ENCODE peak calls at places on chromosome 13, in five cellular contexts. One of them, this sample, is unnamed.

GRCh38 chr13:48236528-48237353 is 3.7 kb downstream of the ITM2B start:
- DNase-seq in IMR-90: no peak
- DNase-seq in AG04450: no peak
- DNase-seq in Calu3: no peak
- DNase-seq in AG10803: peak
- DNase-seq in this sample: no peak

GRCh38 chr13:43196171-43196611 is 172.8 kb downstream of the DNAJC15 start:
- DNase-seq in Calu3: no peak
- DNase-seq in AG10803: peak
- DNase-seq in IMR-90: peak
- DNase-seq in AG04450: no peak
- DNase-seq in this sample: no peak

GRCh38 chr13:114108141-114108761 is 24.2 kb downstream of the RASA3 start:
- DNase-seq in Calu3: no peak
- DNase-seq in IMR-90: no peak
- DNase-seq in AG10803: no peak
- DNase-seq in AG04450: no peak
- DNase-seq in this sample: no peak

GRCh38 chr13:91297503-91297902 is 50.0 kb upstream of the MIR17HG start:
- DNase-seq in AG04450: no peak
- DNase-seq in IMR-90: no peak
- DNase-seq in AG10803: no peak
- DNase-seq in Calu3: no peak
- DNase-seq in this sample: no peak

GRCh38 chr13:113411216-113412023 is 41.9 kb downstream of the ADPRHL1 start:
- DNase-seq in IMR-90: peak
- DNase-seq in AG10803: peak
- DNase-seq in AG04450: peak
- DNase-seq in Calu3: no peak
- DNase-seq in this sample: no peak

GRCh38 chr13:59112375-59112774 is 1051.4 kb downstream of the DIAPH3 start:
- DNase-seq in AG10803: peak
- DNase-seq in Calu3: no peak
- DNase-seq in IMR-90: peak
- DNase-seq in AG04450: peak
- DNase-seq in this sample: no peak

GRCh38 chr13:106186366-106187030 is 349.0 kb downstream of the EFNB2 start:
- DNase-seq in AG10803: no peak
- DNase-seq in AG04450: no peak
- DNase-seq in Calu3: no peak
- DNase-seq in IMR-90: peak
- DNase-seq in this sample: no peak

GRCh38 chr13:76667551-76667950 is 218.7 kb downstream of the KCTD12 start:
- DNase-seq in Calu3: no peak
- DNase-seq in AG04450: peak
- DNase-seq in AG10803: peak
- DNase-seq in IMR-90: peak
- DNase-seq in this sample: no peak

GRCh38 chr13:112625698-112626097 is 37.7 kb upstream of the TUBGCP3 start:
- DNase-seq in IMR-90: no peak
- DNase-seq in AG10803: no peak
- DNase-seq in AG04450: no peak
- DNase-seq in Calu3: no peak
- DNase-seq in this sample: no peak

GRCh38 chr13:35771898-35772297 is 295.4 kb upstream of the MAB21L1 start:
- DNase-seq in Calu3: no peak
- DNase-seq in AG04450: peak
- DNase-seq in IMR-90: peak
- DNase-seq in AG10803: peak
- DNase-seq in this sample: no peak
- TF ChIP-seq CTCF in Calu3: no peak
- TF ChIP-seq CTCF in AG04450: no peak
- TF ChIP-seq CTCF in IMR-90: no peak
- TF ChIP-seq CTCF in AG10803: peak
- TF ChIP-seq CTCF in this sample: no peak

GRCh38 chr13:33466262-33466661 is 180.7 kb upstream of the STARD13 start:
- DNase-seq in IMR-90: no peak
- DNase-seq in AG10803: no peak
- DNase-seq in Calu3: no peak
- DNase-seq in AG04450: no peak
- DNase-seq in this sample: no peak
- TF ChIP-seq CTCF in IMR-90: no peak
- TF ChIP-seq CTCF in AG10803: peak
- TF ChIP-seq CTCF in Calu3: no peak
- TF ChIP-seq CTCF in AG04450: peak
- TF ChIP-seq CTCF in this sample: no peak

DNA sequence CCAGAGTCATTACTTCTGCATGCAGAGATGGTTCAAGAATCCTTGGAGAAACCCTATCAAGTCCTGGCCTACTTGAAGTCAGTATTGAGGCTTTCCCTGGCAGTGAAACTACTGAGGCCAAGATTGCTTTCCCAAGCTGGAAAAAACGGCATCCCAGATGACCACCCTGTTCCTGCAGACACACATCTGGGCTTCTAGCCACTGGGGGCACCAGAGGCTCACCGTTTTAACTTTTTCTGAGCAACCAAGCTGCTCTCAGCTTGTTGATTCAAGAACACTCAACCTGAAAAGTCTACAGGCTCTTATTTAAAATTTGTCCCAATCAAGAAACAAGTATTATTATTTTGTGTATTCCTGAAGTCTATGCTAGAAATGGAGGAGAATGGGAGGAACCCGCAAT is 66.6 kb downstream of the SPRYD7 start:
- DNase-seq in AG10803: peak
- DNase-seq in Calu3: no peak
- DNase-seq in IMR-90: peak
- DNase-seq in AG04450: no peak
- DNase-seq in this sample: no peak
- TF ChIP-seq CTCF in AG10803: peak
- TF ChIP-seq CTCF in Calu3: no peak
- TF ChIP-seq CTCF in IMR-90: peak
- TF ChIP-seq CTCF in AG04450: peak
- TF ChIP-seq CTCF in this sample: no peak

GRCh38 chr13:101941095-101941777 is 460.6 kb downstream of the FGF14 start:
- DNase-seq in Calu3: no peak
- DNase-seq in IMR-90: peak
- DNase-seq in AG10803: peak
- DNase-seq in AG04450: no peak
- DNase-seq in this sample: no peak
- TF ChIP-seq CTCF in Calu3: no peak
- TF ChIP-seq CTCF in IMR-90: peak
- TF ChIP-seq CTCF in AG10803: peak
- TF ChIP-seq CTCF in AG04450: peak
- TF ChIP-seq CTCF in this sample: no peak

GRCh38 chr13:40790232-40790631 is 821 bp downstream of the SLC25A15 start:
- DNase-seq in AG04450: no peak
- DNase-seq in IMR-90: no peak
- DNase-seq in AG10803: no peak
- DNase-seq in Calu3: no peak
- DNase-seq in this sample: no peak

GRCh38 chr13:40786568-40786996 is 2.8 kb upstream of the SLC25A15 start:
- DNase-seq in AG04450: no peak
- DNase-seq in IMR-90: peak
- DNase-seq in Calu3: no peak
- DNase-seq in AG10803: no peak
- DNase-seq in this sample: no peak

GRCh38 chr13:40792284-40793051 is 3.1 kb downstream of the SLC25A15 start:
- DNase-seq in Calu3: no peak
- DNase-seq in AG04450: no peak
- DNase-seq in IMR-90: no peak
- DNase-seq in AG10803: no peak
- DNase-seq in this sample: no peak

GRCh38 chr13:40787062-40787461 is 2.3 kb upstream of the SLC25A15 start:
- DNase-seq in IMR-90: peak
- DNase-seq in Calu3: no peak
- DNase-seq in AG04450: peak
- DNase-seq in AG10803: peak
- DNase-seq in this sample: no peak

GRCh38 chr13:40789275-40790231 is at the start of gene SLC25A15:
- DNase-seq in IMR-90: peak
- DNase-seq in Calu3: peak
- DNase-seq in AG10803: peak
- DNase-seq in AG04450: peak
- DNase-seq in this sample: peak
- TF ChIP-seq CTCF in IMR-90: peak
- TF ChIP-seq CTCF in Calu3: peak
- TF ChIP-seq CTCF in AG10803: no peak
- TF ChIP-seq CTCF in AG04450: peak
- TF ChIP-seq CTCF in this sample: peak

GRCh38 chr13:111040821-111041220 is 74.3 kb upstream of the ARHGEF7 start:
- DNase-seq in IMR-90: no peak
- DNase-seq in AG04450: no peak
- DNase-seq in AG10803: no peak
- DNase-seq in Calu3: no peak
- DNase-seq in this sample: no peak
- TF ChIP-seq CTCF in IMR-90: no peak
- TF ChIP-seq CTCF in AG04450: no peak
- TF ChIP-seq CTCF in AG10803: no peak
- TF ChIP-seq CTCF in Calu3: no peak
- TF ChIP-seq CTCF in this sample: no peak

DNA sequence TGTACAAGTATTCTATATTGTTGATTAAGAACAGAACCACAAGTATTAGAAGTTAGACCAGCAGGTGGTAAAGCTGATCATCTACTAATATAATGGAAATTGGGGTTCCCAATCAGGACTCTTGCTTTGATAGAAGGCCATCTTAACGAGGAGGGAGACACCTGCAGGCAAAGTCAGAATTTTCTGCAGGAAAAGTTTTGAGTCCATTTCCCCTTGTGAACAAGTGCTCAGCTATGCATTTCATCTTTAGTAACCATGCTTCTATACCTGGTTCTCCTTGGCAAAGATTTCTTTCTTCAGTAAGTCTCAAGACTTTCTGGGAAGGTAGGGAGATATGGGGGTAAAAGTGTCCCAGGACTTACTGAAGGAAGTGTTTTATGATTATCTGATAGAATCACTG is 36.1 kb upstream of the USPL1 start:
- DNase-seq in AG04450: no peak
- DNase-seq in Calu3: peak
- DNase-seq in AG10803: no peak
- DNase-seq in IMR-90: peak
- DNase-seq in this sample: no peak
- TF ChIP-seq CTCF in AG04450: peak
- TF ChIP-seq CTCF in Calu3: no peak
- TF ChIP-seq CTCF in AG10803: peak
- TF ChIP-seq CTCF in IMR-90: peak
- TF ChIP-seq CTCF in this sample: no peak

GRCh38 chr13:66994498-66995365 is 235.4 kb downstream of the PCDH9 start:
- DNase-seq in Calu3: no peak
- DNase-seq in IMR-90: no peak
- DNase-seq in AG10803: no peak
- DNase-seq in AG04450: no peak
- DNase-seq in this sample: peak

GRCh38 chr13:66992183-66992582 is 238.0 kb downstream of the PCDH9 start:
- DNase-seq in AG10803: no peak
- DNase-seq in Calu3: peak
- DNase-seq in IMR-90: peak
- DNase-seq in AG04450: no peak
- DNase-seq in this sample: no peak

GRCh38 chr13:66992683-66993082 is 237.5 kb downstream of the PCDH9 start:
- DNase-seq in IMR-90: no peak
- DNase-seq in Calu3: no peak
- DNase-seq in AG10803: no peak
- DNase-seq in AG04450: no peak
- DNase-seq in this sample: no peak

GRCh38 chr13:66995366-66995663 is 234.8 kb downstream of the PCDH9 start:
- DNase-seq in IMR-90: no peak
- DNase-seq in AG10803: no peak
- DNase-seq in Calu3: no peak
- DNase-seq in AG04450: no peak
- DNase-seq in this sample: peak

DNA sequence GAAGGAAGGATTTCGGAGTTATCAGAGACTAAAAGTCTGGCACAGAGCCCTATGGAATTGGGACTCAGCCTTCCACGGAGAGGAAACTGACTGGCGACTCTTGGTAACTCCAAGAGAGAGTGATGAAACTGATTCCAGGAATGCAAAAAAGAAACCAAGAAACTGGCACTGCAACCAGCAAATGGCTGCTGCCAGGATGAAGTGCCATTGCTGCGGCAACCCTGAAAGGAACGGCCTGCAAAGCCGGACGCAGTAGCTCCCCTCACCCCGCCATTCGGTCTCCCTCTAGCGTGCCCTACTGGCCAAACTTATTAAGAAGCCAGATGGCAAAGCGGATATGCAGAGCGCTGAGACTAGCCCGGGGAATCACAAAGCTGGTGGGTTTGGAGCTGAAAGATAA is 236.0 kb downstream of the PCDH9 start:
- DNase-seq in AG10803: peak
- DNase-seq in AG04450: no peak
- DNase-seq in IMR-90: peak
- DNase-seq in Calu3: no peak
- DNase-seq in this sample: peak
- TF ChIP-seq CTCF in AG10803: peak
- TF ChIP-seq CTCF in AG04450: peak
- TF ChIP-seq CTCF in IMR-90: peak
- TF ChIP-seq CTCF in Calu3: no peak
- TF ChIP-seq CTCF in this sample: peak

GRCh38 chr13:45718063-45718462 is 15.9 kb downstream of the CBY2 start:
- DNase-seq in AG10803: peak
- DNase-seq in IMR-90: peak
- DNase-seq in AG04450: no peak
- DNase-seq in Calu3: no peak
- DNase-seq in this sample: no peak
- TF ChIP-seq CTCF in AG10803: peak
- TF ChIP-seq CTCF in IMR-90: peak
- TF ChIP-seq CTCF in AG04450: peak
- TF ChIP-seq CTCF in Calu3: no peak
- TF ChIP-seq CTCF in this sample: no peak